ENCODE peak calls at places on chromosomes 4 and X, in six cellular contexts. D is body of pancreas, X is ovary, O is fibroblast of lung, S is fibroblast of mammary gland, Y is upper lobe of right lung. K is an unnamed sample.

GRCh38 chr4:59570850-59571476 is 1629.2 kb upstream of the ADGRL3 start:
- DNase-seq in X (no peak), S (no peak), Y (no peak), O (no peak), D (no peak), K (no peak)

GRCh38 chr4:140168936-140169335 is 15.0 kb upstream of the MAML3 start:
- DNase-seq in S (no peak), O (no peak), Y (no peak), D (no peak), X (no peak), K (no peak)

GRCh38 chrX:132044953-132045352 is 21.9 kb downstream of the STK26 start:
- DNase-seq in X (no peak), S (peak), O (peak), Y (no peak), D (no peak), K (no peak)

GRCh38 chr4:89914609-89915008 is 20.0 kb downstream of the MMRN1 start:
- DNase-seq in D (no peak), X (no peak), O (no peak), S (no peak), Y (no peak), K (no peak)

GRCh38 chr4:66372706-66373105 is 702.4 kb upstream of the EPHA5 start:
- DNase-seq in X (no peak), S (no peak), O (peak), Y (no peak), D (no peak), K (no peak)

GRCh38 chr4:7423801-7424552 is 10.8 kb downstream of the PSAPL1 start:
- DNase-seq in S (no peak), D (no peak), O (peak), X (no peak), Y (peak), K (no peak)

GRCh38 chr4:55670695-55671094 is 34.6 kb upstream of the NMU start:
- DNase-seq in Y (no peak), S (no peak), X (no peak), D (no peak), O (no peak), K (no peak)

GRCh38 chr4:82543131-82543530 is 18.7 kb downstream of the TMEM150C start:
- DNase-seq in O (no peak), S (no peak), X (no peak), D (no peak), Y (no peak), K (no peak)

GRCh38 chr4:76078033-76078613 is 3.6 kb downstream of the ART3 start:
- DNase-seq in O (no peak), Y (no peak), S (peak), X (no peak), D (no peak), K (no peak)

GRCh38 chrX:151974336-151975227 is at the start of gene GABRE:
- DNase-seq in O (peak), D (peak), Y (peak), S (peak), X (peak), K (no peak)

GRCh38 chr4:121164291-121164690 is at the start of gene TNIP3:
- DNase-seq in O (peak), D (no peak), S (peak), X (no peak), Y (no peak), K (no peak)

GRCh38 chr4:121216438-121216837 is 52.3 kb upstream of the TNIP3 start:
- DNase-seq in Y (no peak), X (no peak), S (no peak), D (no peak), O (no peak), K (no peak)

GRCh38 chrX:32562261-32562660 is 649.1 kb downstream of the DMD start:
- DNase-seq in Y (no peak), O (no peak), X (no peak), D (no peak), S (no peak), K (no peak)

GRCh38 chr4:7430368-7430964 is 4.3 kb downstream of the PSAPL1 start:
- DNase-seq in Y (peak), X (peak), S (no peak), O (no peak), D (no peak), K (no peak)

GRCh38 chr4:25867781-25868180 is 5.0 kb upstream of the SEL1L3 start:
- DNase-seq in X (no peak), D (no peak), O (no peak), Y (no peak), S (no peak), K (no peak)
- TF ChIP-seq CTCF in X (no peak), D (no peak), O (no peak), Y (no peak), S (no peak), K (no peak)

GRCh38 chr4:165780735-165781134 is 92.3 kb upstream of the TLL1 start:
- DNase-seq in X (no peak), Y (no peak), O (no peak), S (no peak), D (no peak), K (no peak)

GRCh38 chr4:165785337-165785736 is 87.7 kb upstream of the TLL1 start:
- DNase-seq in O (no peak), Y (no peak), X (no peak), D (no peak), S (no peak), K (no peak)

GRCh38 chr4:165783626-165784025 is 89.4 kb upstream of the TLL1 start:
- DNase-seq in X (no peak), S (no peak), O (no peak), D (no peak), Y (no peak), K (no peak)

GRCh38 chr4:165784672-165785071 is 88.4 kb upstream of the TLL1 start:
- DNase-seq in S (peak), D (peak), X (peak), Y (no peak), O (no peak), K (no peak)

DNA sequence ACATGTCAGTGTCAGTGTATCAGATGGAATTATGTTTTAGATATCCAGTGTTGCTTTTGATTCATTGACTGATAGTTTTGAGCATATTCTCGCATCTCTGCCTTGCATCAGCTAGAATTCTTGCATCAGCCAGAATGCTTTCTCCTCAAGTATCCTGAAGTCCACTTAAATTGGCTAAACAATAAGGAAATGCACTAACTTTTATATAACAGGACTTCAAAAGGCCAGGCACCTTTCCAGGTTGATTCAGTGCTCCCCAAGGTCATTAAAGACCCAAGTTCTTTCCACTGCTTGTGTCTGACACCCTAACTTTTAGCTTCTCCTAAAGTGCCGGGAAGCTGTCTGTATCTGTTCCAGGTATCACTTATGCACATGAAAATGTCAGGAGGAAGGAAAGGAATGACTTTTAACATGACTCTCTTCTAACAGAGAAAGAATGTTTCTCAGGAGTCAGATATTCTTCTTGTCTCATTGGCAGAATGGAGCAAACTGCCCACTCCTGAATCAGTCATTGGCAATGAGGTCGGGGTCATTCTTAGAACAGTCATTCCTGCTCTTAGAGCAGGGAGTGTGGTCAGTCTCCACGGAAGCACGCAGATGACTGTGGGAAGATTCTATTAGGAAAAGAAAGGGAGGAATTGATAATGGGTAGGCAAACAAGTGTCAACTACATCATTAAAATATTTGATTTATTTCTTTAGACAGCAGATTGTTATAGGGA is 92.9 kb upstream of the TLL1 start:
- DNase-seq in Y (no peak), D (peak), X (no peak), S (peak), O (peak), K (no peak)
- H3K4me3 ChIP-seq in Y (no peak), D (no peak), X (no peak), S (no peak), O (no peak), K (no peak)

GRCh38 chr4:962231-963208 is 10.8 kb downstream of the DGKQ start:
- DNase-seq in Y (no peak), S (no peak), X (no peak), O (no peak), D (no peak), K (no peak)
- TF ChIP-seq CTCF in Y (no peak), S (no peak), X (no peak), O (no peak), D (no peak), K (no peak)

GRCh38 chrX:71212536-71212935 is 10.5 kb upstream of the GJB1 start:
- DNase-seq in Y (no peak), D (no peak), X (no peak), S (no peak), O (no peak), K (no peak)
- H3K4me3 ChIP-seq in Y (no peak), D (no peak), X (no peak), S (no peak), O (no peak), K (no peak)

GRCh38 chr4:24551492-24552330 is 32.6 kb downstream of the DHX15 start:
- DNase-seq in D (no peak), S (peak), X (no peak), Y (no peak), O (peak), K (peak)
- TF ChIP-seq CTCF in D (peak), S (peak), X (no peak), Y (peak), O (no peak), K (peak)

DNA sequence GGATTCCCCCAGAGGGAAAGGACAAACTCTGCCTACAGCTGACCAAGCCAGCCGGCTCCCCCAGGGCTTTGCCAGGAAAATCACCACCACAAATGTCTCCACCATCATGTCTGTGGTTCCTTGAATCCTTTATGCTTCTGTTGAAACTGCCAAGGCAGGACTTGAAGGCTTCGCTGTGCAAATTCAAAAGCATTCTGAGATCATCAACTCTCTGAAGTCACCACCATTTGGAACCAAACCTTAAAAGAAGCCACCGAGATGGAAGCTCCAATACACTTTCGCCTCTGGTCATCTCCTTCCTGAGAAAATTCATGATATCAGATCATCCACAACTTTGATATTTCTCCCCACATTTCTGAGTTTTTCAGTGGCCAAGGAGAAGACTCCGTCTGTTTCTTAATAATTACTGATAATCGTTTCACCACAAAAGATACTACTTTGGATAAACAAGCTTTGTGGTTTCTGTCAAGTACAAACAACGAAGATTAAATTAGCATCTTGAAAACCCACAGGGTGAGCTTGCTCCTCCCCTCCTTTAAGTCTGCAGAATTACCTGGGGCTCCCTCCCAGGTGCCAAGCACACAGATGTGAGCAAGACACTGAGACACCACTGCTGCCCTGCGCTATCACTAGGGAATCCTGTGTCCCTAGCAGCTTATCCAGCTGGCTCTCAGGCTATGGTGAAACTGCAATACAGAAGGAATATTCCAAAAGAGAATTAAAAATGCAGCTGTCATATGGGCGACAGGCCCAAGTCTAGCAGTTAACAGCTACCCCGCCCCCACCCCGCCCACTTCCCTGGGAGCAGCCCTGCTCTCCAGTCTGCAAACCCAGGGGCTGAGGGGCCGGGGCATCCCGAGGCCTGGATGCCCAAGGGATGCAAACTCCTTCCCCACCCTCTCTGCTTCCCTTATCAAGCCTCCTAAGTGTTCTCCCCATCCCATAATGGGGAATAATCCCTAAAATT is 125.0 kb upstream of the TBL1X start:
- DNase-seq in S (no peak), O (no peak), Y (no peak), D (no peak), X (peak), K (no peak)
- H3K4me3 ChIP-seq in S (no peak), O (no peak), Y (no peak), D (no peak), X (no peak), K (no peak)

GRCh38 chr4:31674313-31674947 is 954.3 kb downstream of the PCDH7 start:
- DNase-seq in Y (no peak), D (no peak), X (no peak), S (peak), O (no peak), K (no peak)
- TF ChIP-seq CTCF in Y (peak), D (peak), X (no peak), S (peak), O (peak), K (peak)